ENCODE peak calls at places on chromosomes 4 and X, in four cellular contexts. P is cerebellum, W is occipital lobe, D is BE2C. V is an unnamed sample.

GRCh38 chr4:158895797-158896442 is 127.1 kb downstream of the FNIP2 start:
- DNase-seq in P (peak), W (peak), D (no peak), V (no peak)

GRCh38 chr4:188603646-188604045 is 464.4 kb downstream of the TRIML1 start:
- DNase-seq in P (no peak), W (no peak), D (no peak), V (no peak)

GRCh38 chr4:144962300-144962699 is 135.7 kb downstream of the ANAPC10 start:
- DNase-seq in P (no peak), W (no peak), D (no peak), V (no peak)

GRCh38 chr4:90112715-90113114 is 14.5 kb upstream of the CCSER1 start:
- DNase-seq in P (no peak), W (no peak), D (no peak), V (no peak)

GRCh38 chrX:12971282-12972003 is 3.5 kb upstream of the TMSB4X start:
- DNase-seq in P (no peak), W (no peak), D (no peak), V (no peak)

GRCh38 chr4:148514041-148514440 is 71.8 kb upstream of the NR3C2 start:
- DNase-seq in P (no peak), W (no peak), D (no peak), V (no peak)

GRCh38 chr4:145014365-145014764 is 83.6 kb downstream of the ANAPC10 start:
- DNase-seq in P (no peak), W (no peak), D (no peak), V (no peak)

GRCh38 chrX:136168929-136169735 is 21.8 kb downstream of the FHL1 start:
- DNase-seq in P (peak), W (peak), D (peak), V (no peak)

GRCh38 chr4:76578002-76578560 is 143.1 kb downstream of the SHROOM3 start:
- DNase-seq in P (no peak), W (no peak), D (no peak), V (no peak)

GRCh38 chr4:79294064-79294463 is 31.8 kb downstream of the NAA11 start:
- DNase-seq in P (no peak), W (no peak), D (no peak), V (no peak)

GRCh38 chr4:169116270-169116901 is 106.3 kb upstream of the CBR4 start:
- DNase-seq in P (no peak), W (no peak), D (no peak), V (no peak)

GRCh38 chr4:76744253-76744921 is 153.6 kb downstream of the SOWAHB start:
- DNase-seq in P (no peak), W (no peak), D (no peak), V (no peak)

GRCh38 chr4:148445071-148445902 is 3.1 kb upstream of the NR3C2 start:
- DNase-seq in P (peak), W (peak), D (peak), V (peak)

GRCh38 chrX:134244043-134244442 is 7.1 kb downstream of the CCDC160 start:
- DNase-seq in P (no peak), W (no peak), D (no peak), V (no peak)

V was measured in B cell.